ENCODE peak calls at places on chromosomes 1 and 21, in four cellular contexts. One of them, this sample, is unnamed.

GRCh38 chr1:17611991-17612390 is 72.5 kb downstream of the ARHGEF10L start:
- DNase-seq in H7: no peak
- DNase-seq in astrocyte: peak; percentile 54
- DNase-seq in AG04450: no peak
- DNase-seq in this sample: no peak

GRCh38 chr1:50105430-50105829 is 3.3 kb upstream of the ELAVL4 start:
- DNase-seq in astrocyte: no peak
- DNase-seq in AG04450: no peak
- DNase-seq in H7: peak; percentile 26
- DNase-seq in this sample: no peak

GRCh38 chr1:97145321-97145956 is 423.9 kb downstream of the PTBP2 start:
- DNase-seq in AG04450: no peak
- DNase-seq in astrocyte: peak; percentile 99
- DNase-seq in H7: no peak
- DNase-seq in this sample: peak; percentile 65

GRCh38 chr1:211912064-211912463 is 81.5 kb upstream of the LPGAT1 start:
- DNase-seq in H7: no peak
- DNase-seq in AG04450: no peak
- DNase-seq in astrocyte: peak; percentile 53
- DNase-seq in this sample: peak; percentile 17

GRCh38 chr21:38918629-38919346 is 113.1 kb downstream of the ETS2 start:
- DNase-seq in astrocyte: no peak
- DNase-seq in H7: no peak
- DNase-seq in AG04450: no peak
- DNase-seq in this sample: no peak

GRCh38 chr1:47951026-47951425 is 46.2 kb downstream of the TRABD2B start:
- DNase-seq in astrocyte: no peak
- DNase-seq in H7: no peak
- DNase-seq in AG04450: no peak
- DNase-seq in this sample: peak; percentile 25

GRCh38 chr1:7561331-7561921 is 209.7 kb upstream of the VAMP3 start:
- DNase-seq in H7: peak; percentile 96
- DNase-seq in AG04450: no peak
- DNase-seq in astrocyte: no peak
- DNase-seq in this sample: no peak

GRCh38 chr1:172698224-172698623 is 39.3 kb downstream of the FASLG start:
- DNase-seq in astrocyte: no peak
- DNase-seq in H7: no peak
- DNase-seq in AG04450: no peak
- DNase-seq in this sample: peak; percentile 63

DNA sequence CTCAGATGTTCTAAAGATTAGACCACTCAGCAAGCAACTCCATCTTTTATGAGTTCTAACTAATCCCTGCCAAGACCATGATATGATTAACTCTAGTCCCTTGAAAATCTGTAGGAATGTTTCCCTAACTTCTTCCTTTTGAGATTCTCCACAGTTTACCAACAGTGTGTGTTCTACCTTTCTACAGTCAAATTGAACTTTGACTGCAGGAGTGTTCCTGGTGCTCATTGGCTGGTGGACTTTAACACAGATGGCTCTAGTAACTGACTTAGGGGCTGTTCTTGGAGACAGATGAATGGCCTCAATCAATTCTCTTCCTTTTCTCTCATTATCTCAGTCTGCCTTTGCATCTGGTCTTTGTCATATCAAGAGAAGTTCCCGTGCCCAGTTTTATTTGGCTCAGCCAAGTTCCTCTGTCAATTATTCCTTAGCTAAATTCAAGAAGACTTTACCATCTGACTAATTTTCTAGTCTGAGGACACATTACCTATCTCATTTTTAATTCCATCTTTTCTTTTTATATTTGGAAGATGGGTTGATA is 643.9 kb upstream of the CAMK1G start:
- DNase-seq in H7: no peak
- DNase-seq in AG04450: no peak
- DNase-seq in astrocyte: no peak
- DNase-seq in this sample: no peak
- H3K4me3 ChIP-seq in H7: no peak overlapping the region
- H3K4me3 ChIP-seq in AG04450: no peak overlapping the region
- H3K4me3 ChIP-seq in astrocyte: no peak overlapping the region
- H3K4me3 ChIP-seq in this sample: no peak overlapping the region

DNA sequence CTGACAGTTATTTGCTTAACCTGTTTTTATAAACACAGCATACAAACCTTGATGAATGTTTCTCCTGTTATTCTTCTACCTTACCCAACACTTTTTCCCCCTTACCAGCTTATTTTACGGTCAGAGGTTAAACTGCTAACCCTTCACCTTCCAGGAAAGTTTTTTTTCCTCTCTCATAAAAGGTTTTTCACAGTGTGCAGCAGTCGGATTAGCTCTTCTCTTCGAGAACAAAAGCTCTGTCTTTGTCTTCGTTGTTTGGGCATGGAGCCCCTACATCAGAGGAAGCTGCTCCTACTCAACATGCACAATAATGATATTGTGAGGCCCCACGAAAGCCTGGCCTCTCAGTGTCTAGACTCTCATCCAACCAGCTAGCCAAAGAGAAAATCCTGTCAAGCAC is 42.0 kb downstream of the DENND1B start:
- DNase-seq in H7: no peak
- DNase-seq in AG04450: no peak
- DNase-seq in astrocyte: no peak
- DNase-seq in this sample: no peak
- H3K4me3 ChIP-seq in H7: no peak overlapping the region
- H3K4me3 ChIP-seq in AG04450: no peak overlapping the region
- H3K4me3 ChIP-seq in astrocyte: no peak overlapping the region
- H3K4me3 ChIP-seq in this sample: no peak overlapping the region

DNA sequence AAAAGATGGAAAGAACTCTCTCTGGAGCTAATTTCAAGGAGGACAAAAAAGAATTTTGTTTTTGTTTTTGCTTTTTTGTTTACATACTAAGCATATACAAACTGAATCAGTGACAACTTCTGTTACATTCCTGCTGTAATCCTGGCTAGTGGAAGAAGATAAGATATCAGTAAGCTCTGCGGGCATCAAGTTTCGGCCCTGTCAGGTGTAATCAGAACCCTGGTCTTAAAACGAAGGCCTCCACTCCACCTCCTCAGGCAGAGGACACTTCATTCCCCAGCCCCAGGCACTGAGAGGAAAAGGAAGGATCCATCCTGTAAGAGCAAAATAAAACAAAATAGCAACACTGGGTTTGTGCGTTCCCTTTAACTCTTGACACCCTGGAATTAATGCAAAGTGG is 88.9 kb upstream of the ARHGAP29 start:
- DNase-seq in H7: peak; percentile 19
- DNase-seq in AG04450: no peak
- DNase-seq in astrocyte: no peak
- DNase-seq in this sample: no peak
- H3K4me3 ChIP-seq in H7: no peak overlapping the region
- H3K4me3 ChIP-seq in AG04450: no peak overlapping the region
- H3K4me3 ChIP-seq in astrocyte: no peak overlapping the region
- H3K4me3 ChIP-seq in this sample: no peak overlapping the region

DNA sequence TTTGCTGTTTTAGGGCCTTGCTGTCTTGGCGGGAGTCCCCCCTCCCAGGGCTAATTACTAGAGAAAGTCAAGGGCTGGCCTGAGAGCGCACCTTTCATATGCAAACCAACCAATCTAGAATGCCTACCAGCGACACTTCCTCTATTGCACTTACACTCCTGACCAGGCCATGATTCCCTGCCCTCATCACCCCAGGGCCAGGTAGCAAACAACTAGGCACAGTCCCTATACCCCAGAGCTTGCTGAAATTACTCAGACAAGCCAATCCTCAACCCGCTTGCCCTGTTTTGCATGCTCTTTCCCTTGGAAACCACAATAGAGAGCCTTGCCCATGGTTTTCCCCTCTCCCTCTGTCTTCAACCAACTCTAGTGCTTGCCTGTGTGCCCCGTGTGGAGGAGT is 70.3 kb downstream of the URB2 start:
- DNase-seq in astrocyte: no peak
- DNase-seq in AG04450: no peak
- DNase-seq in H7: peak; percentile 53
- DNase-seq in this sample: no peak
- H3K4me3 ChIP-seq in astrocyte: no peak overlapping the region
- H3K4me3 ChIP-seq in AG04450: no peak overlapping the region
- H3K4me3 ChIP-seq in H7: no peak overlapping the region
- H3K4me3 ChIP-seq in this sample: no peak overlapping the region

DNA sequence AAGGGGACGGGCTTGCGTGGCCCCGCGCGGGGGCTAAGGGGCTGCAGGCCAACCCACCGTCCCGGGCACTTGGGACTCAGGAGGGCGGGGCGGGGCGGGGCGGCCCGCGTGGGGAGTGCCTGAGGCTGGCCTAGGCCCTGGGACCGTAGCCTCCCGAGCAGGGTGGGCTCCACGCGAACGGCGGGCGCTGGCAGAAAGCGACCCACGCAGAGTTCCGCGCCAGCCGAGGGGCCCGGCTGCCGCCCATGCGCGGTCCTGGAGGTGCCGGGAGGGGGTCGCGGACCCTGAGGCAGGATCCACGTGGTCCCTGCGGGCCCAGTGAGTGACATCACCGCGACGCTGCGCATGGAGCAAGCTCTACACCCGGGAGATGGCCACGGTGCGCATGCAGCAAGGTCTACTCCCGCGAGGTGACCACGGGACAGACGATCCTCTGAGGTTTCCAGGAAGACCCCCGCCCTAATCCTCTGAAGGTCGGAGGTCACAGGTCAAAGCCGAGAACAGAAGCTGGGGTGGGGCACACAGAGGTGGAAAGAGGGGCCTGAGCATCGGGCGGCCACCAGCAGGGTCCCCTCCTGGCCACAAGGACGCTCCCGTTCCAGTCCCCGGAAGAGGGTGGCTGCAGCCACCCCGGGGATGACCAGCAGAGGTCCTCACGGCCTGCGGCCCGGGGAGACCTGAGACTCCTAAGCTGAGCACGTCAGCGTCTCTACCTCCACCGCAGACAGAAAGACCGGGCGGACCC is 13.5 kb upstream of the SLC19A1 start:
- DNase-seq in astrocyte: peak; percentile 81
- DNase-seq in AG04450: peak; percentile 44
- DNase-seq in H7: peak; percentile 99
- DNase-seq in this sample: peak; percentile 56
- H3K4me3 ChIP-seq in astrocyte: peak overlapping the region; percentile 29
- H3K4me3 ChIP-seq in AG04450: peak overlapping the region; percentile 60
- H3K4me3 ChIP-seq in H7: peak overlapping the region; percentile 61
- H3K4me3 ChIP-seq in this sample: peak overlapping the region; percentile 5

GRCh38 chr1:33337994-33338494 is 17.1 kb upstream of the A3GALT2 start:
- DNase-seq in astrocyte: peak; percentile 72
- DNase-seq in AG04450: no peak
- DNase-seq in H7: no peak
- DNase-seq in this sample: no peak
- H3K4me3 ChIP-seq in astrocyte: no peak overlapping the region
- H3K4me3 ChIP-seq in AG04450: no peak overlapping the region
- H3K4me3 ChIP-seq in H7: no peak overlapping the region
- H3K4me3 ChIP-seq in this sample: no peak overlapping the region

DNA sequence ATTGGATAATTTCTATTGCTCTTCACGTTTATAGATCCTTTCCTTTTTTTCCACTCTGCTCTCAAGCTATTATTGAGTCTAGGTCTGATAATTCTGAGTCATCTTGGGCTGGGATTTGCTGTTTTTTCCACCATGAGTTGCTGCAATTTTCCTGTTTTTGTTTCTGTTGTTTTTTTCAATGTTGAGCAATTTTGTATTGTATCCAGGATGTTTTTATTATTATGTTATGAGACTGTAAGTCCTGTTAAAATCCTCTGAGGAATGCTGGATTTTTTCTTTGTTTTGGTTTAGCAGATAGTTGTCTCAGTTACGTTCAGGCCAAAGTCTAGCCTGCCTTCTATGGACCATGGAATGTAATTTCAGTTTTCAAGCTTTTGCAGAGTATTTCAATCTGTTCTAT is 13.0 kb upstream of the SLC35A3 start:
- DNase-seq in AG04450: no peak
- DNase-seq in H7: no peak
- DNase-seq in astrocyte: no peak
- DNase-seq in this sample: no peak
- H3K4me3 ChIP-seq in AG04450: no peak overlapping the region
- H3K4me3 ChIP-seq in H7: no peak overlapping the region
- H3K4me3 ChIP-seq in astrocyte: no peak overlapping the region
- H3K4me3 ChIP-seq in this sample: no peak overlapping the region

GRCh38 chr1:34800214-34800613 is 7.4 kb downstream of the GJA4 start:
- DNase-seq in astrocyte: peak; percentile 39
- DNase-seq in AG04450: no peak
- DNase-seq in H7: no peak
- DNase-seq in this sample: peak; percentile 40

GRCh38 chr1:34794790-34795180 is 2.0 kb downstream of the GJA4 start:
- DNase-seq in AG04450: no peak
- DNase-seq in astrocyte: no peak
- DNase-seq in H7: no peak
- DNase-seq in this sample: no peak

GRCh38 chr1:34795916-34796315 is 3.1 kb downstream of the GJA4 start:
- DNase-seq in H7: no peak
- DNase-seq in astrocyte: no peak
- DNase-seq in AG04450: no peak
- DNase-seq in this sample: no peak

GRCh38 chr1:34794001-34794789 is 1.4 kb downstream of the GJA4 start:
- DNase-seq in AG04450: no peak
- DNase-seq in astrocyte: no peak
- DNase-seq in H7: no peak
- DNase-seq in this sample: no peak

DNA sequence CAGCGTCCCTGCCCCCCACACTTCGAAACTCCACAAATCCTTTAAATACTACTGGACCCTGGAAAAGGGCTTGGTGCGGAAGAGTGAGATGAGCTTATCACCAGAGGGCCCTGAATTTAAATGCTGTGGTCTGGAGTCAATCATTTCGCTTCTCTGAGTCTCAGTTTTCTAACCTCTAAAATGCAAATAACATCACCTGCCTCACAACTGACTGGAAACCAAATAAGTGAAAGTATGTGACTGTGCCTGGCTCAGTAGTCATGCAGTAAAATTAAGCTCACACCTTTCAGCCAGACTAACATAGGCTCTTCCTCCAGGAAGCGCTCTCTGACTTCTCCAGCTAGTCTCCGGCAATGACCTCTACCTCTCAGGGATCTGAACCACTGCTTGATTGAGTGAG is 4.2 kb downstream of the GJA4 start:
- DNase-seq in H7: no peak
- DNase-seq in AG04450: no peak
- DNase-seq in astrocyte: no peak
- DNase-seq in this sample: no peak
- H3K4me3 ChIP-seq in H7: no peak overlapping the region
- H3K4me3 ChIP-seq in AG04450: no peak overlapping the region
- H3K4me3 ChIP-seq in astrocyte: no peak overlapping the region
- H3K4me3 ChIP-seq in this sample: no peak overlapping the region

GRCh38 chr1:78492376-78492950 is 1.7 kb downstream of the PTGFR start:
- DNase-seq in astrocyte: no peak
- DNase-seq in AG04450: no peak
- DNase-seq in H7: no peak
- DNase-seq in this sample: no peak

GRCh38 chr1:78493456-78493855 is 2.7 kb downstream of the PTGFR start:
- DNase-seq in AG04450: no peak
- DNase-seq in astrocyte: no peak
- DNase-seq in H7: no peak
- DNase-seq in this sample: no peak

GRCh38 chr1:78500529-78500928 is 9.8 kb downstream of the PTGFR start:
- DNase-seq in H7: no peak
- DNase-seq in astrocyte: no peak
- DNase-seq in AG04450: no peak
- DNase-seq in this sample: no peak

GRCh38 chr1:78501203-78501602 is 10.4 kb downstream of the PTGFR start:
- DNase-seq in AG04450: no peak
- DNase-seq in astrocyte: no peak
- DNase-seq in H7: no peak
- DNase-seq in this sample: no peak

GRCh38 chr1:78497196-78497595 is 6.4 kb downstream of the PTGFR start:
- DNase-seq in H7: no peak
- DNase-seq in AG04450: no peak
- DNase-seq in astrocyte: peak; percentile 20
- DNase-seq in this sample: no peak
- H3K4me3 ChIP-seq in H7: no peak overlapping the region
- H3K4me3 ChIP-seq in AG04450: no peak overlapping the region
- H3K4me3 ChIP-seq in astrocyte: no peak overlapping the region
- H3K4me3 ChIP-seq in this sample: no peak overlapping the region